ENCODE peak calls at places on chromosomes 2 and 18, in six cellular contexts. Y is midbrain; I is activated T-helper 1 cell treated with anti-CD3 and anti-CD28 coated beads, Interleukin-2, amount 50 U/mL, for 16 hours; F is SW480; W is kidney tubule cell; X is stimulated activated CD4-positive, alpha-beta T cell treated with anti-CD3 and anti-CD28 coated beads, Interleukin-1b, Interleukin-23, amount 100 ng/mL, for 24 hours. T is an unnamed sample.

GRCh38 chr2:43559391-43560230 is 36.2 kb downstream of the THADA start:
- DNase-seq in I (no peak), X (no peak), Y (no peak), F (no peak), W (no peak), T (no peak)

GRCh38 chr2:70118798-70119454 is 31.6 kb downstream of the PCBP1 start:
- DNase-seq in F (peak; percentile 60), W (no peak), X (no peak), I (no peak), Y (peak; percentile 77), T (no peak)

GRCh38 chr2:37688771-37689468 is 17.5 kb upstream of the CDC42EP3 start:
- DNase-seq in F (peak; percentile 66), W (peak; percentile 92), Y (no peak), X (no peak), I (no peak), T (peak; percentile 94)

GRCh38 chr2:236711440-236711839 is 141.8 kb downstream of the ACKR3 start:
- DNase-seq in X (no peak), I (no peak), Y (no peak), F (no peak), W (peak; percentile 73), T (no peak)

GRCh38 chr2:42917374-42918017 is 125.1 kb upstream of the HAAO start:
- DNase-seq in F (no peak), W (peak; percentile 96), Y (no peak), I (no peak), X (no peak), T (no peak)

GRCh38 chr2:5748941-5749731 is 57.0 kb downstream of the SOX11 start:
- DNase-seq in Y (peak; percentile 12), I (no peak), F (no peak), W (peak; percentile 75), X (no peak), T (no peak)

GRCh38 chr2:230225486-230225885 is at the start of gene SP140:
- DNase-seq in Y (peak; percentile 4), F (no peak), I (peak; percentile 64), X (peak; percentile 72), W (no peak), T (no peak)

GRCh38 chr2:118535171-118535817 is 312.2 kb downstream of the EN1 start:
- DNase-seq in Y (no peak), F (peak; percentile 49), X (no peak), W (no peak), I (no peak), T (no peak)

GRCh38 chr2:139354518-139354917 is 574.3 kb upstream of the NXPH2 start:
- DNase-seq in I (no peak), X (no peak), F (no peak), W (peak; percentile 60), Y (no peak), T (no peak)

GRCh38 chr2:219969508-219969907 is 342.1 kb downstream of the SLC4A3 start:
- DNase-seq in X (no peak), W (peak; percentile 30), F (no peak), Y (no peak), I (no peak), T (peak; percentile 56)

GRCh38 chr2:218946621-218947020 is 12.8 kb upstream of the CDK5R2 start:
- DNase-seq in I (no peak), W (no peak), Y (no peak), F (no peak), X (no peak), T (no peak)

GRCh38 chr2:163943403-163944356 is 207.9 kb upstream of the FIGN start:
- DNase-seq in Y (peak; percentile 78), I (no peak), X (no peak), W (peak; percentile 47), F (peak; percentile 33), T (no peak)

GRCh38 chr2:105104208-105104731 is 66.4 kb downstream of the MRPS9 start:
- DNase-seq in X (no peak), Y (no peak), F (no peak), W (peak; percentile 95), I (no peak), T (no peak)

GRCh38 chr2:39550701-39551285 is 113.7 kb upstream of the MAP4K3 start:
- DNase-seq in F (no peak), W (peak; percentile 16), I (no peak), Y (no peak), X (no peak), T (no peak)

GRCh38 chr2:213251618-213252017 is 32.6 kb upstream of the SPAG16 start:
- DNase-seq in Y (peak; percentile 78), X (no peak), I (no peak), W (peak; percentile 67), F (peak; percentile 45), T (peak; percentile 85)

GRCh38 chr2:79219383-79219988 is 59.9 kb upstream of the REG3A start:
- DNase-seq in W (peak; percentile 62), I (no peak), Y (peak; percentile 66), F (peak; percentile 66), X (no peak), T (peak; percentile 72)

GRCh38 chr2:230758566-230759480 is 46.2 kb downstream of the CAB39 start:
- DNase-seq in X (no peak), W (peak; percentile 55), I (no peak), F (no peak), Y (no peak), T (peak; percentile 60)

GRCh38 chr2:181483876-181484275 is 26.7 kb downstream of the ITGA4 start:
- DNase-seq in F (no peak), Y (no peak), I (no peak), W (no peak), X (no peak), T (no peak)

GRCh38 chr2:239193426-239193825 is 207.4 kb downstream of the HDAC4 start:
- DNase-seq in I (no peak), W (no peak), X (no peak), Y (peak; percentile 44), F (no peak), T (no peak)

GRCh38 chr2:229905601-229906000 is 16.2 kb downstream of the TRIP12 start:
- DNase-seq in Y (no peak), X (no peak), F (no peak), W (no peak), I (no peak), T (no peak)

GRCh38 chr2:146817613-146818012 is 1027.2 kb upstream of the ACVR2A start:
- DNase-seq in X (no peak), F (no peak), I (no peak), Y (no peak), W (no peak), T (no peak)

GRCh38 chr2:39688181-39688580 is 22.5 kb downstream of the TMEM178A start:
- DNase-seq in W (no peak), X (no peak), I (no peak), Y (no peak), F (no peak), T (no peak)

GRCh38 chr2:47696478-47696831 is 86.5 kb upstream of the MSH6 start:
- DNase-seq in F (no peak), Y (no peak), X (no peak), I (no peak), W (no peak), T (no peak)

GRCh38 chr18:44821924-44822323 is 141.2 kb downstream of the SETBP1 start:
- DNase-seq in X (no peak), Y (no peak), F (no peak), I (no peak), W (no peak), T (no peak)

GRCh38 chr2:161570424-161571050 is 53.7 kb upstream of the SLC4A10 start:
- DNase-seq in F (no peak), Y (no peak), W (no peak), I (no peak), X (no peak), T (no peak)

GRCh38 chr18:53115876-53116585 is 776.0 kb downstream of the DCC start:
- DNase-seq in I (no peak), W (no peak), F (no peak), Y (no peak), X (no peak), T (no peak)

GRCh38 chr2:118231759-118232158 is 143.5 kb downstream of the INSIG2 start:
- DNase-seq in I (no peak), Y (no peak), X (no peak), F (peak; percentile 16), W (no peak), T (peak; percentile 17)

GRCh38 chr2:96556441-96557330 is 20.1 kb downstream of the ARID5A start:
- DNase-seq in X (peak; percentile 58), F (peak; percentile 99), Y (no peak), I (peak; percentile 44), W (peak; percentile 100), T (peak; percentile 99)

GRCh38 chr2:109429711-109430265 is 184.0 kb downstream of the SEPTIN10 start:
- DNase-seq in X (no peak), F (no peak), I (no peak), Y (no peak), W (no peak), T (no peak)

GRCh38 chr2:11788725-11789124 is 42.3 kb downstream of the LPIN1 start:
- DNase-seq in F (no peak), Y (no peak), I (no peak), W (no peak), X (no peak), T (no peak)

GRCh38 chr2:28419003-28419704 is 26.5 kb downstream of the FOSL2 start:
- DNase-seq in F (no peak), I (no peak), W (peak; percentile 55), X (no peak), Y (no peak), T (peak; percentile 23)

GRCh38 chr2:176814740-176815367 is 397.7 kb upstream of the HNRNPA3 start:
- DNase-seq in I (no peak), F (peak; percentile 72), Y (no peak), W (peak; percentile 50), X (no peak), T (no peak)

GRCh38 chr18:54269924-54270844 is 867 bp downstream of the POLI start:
- DNase-seq in F (peak; percentile 47), I (peak; percentile 18), Y (no peak), W (peak; percentile 80), X (peak; percentile 30), T (peak; percentile 80)

GRCh38 chr2:219331560-219332213 is 857 bp downstream of the RESP18 start:
- DNase-seq in I (no peak), W (no peak), F (no peak), Y (no peak), X (no peak), T (no peak)

T was measured in trophoblast cell.